ENCODE peak calls at places on chromosome 22, in eight cellular contexts. One of them, this sample, is unnamed.

GRCh38 chr22:47793304-47794101 is 1031.1 kb downstream of the TBC1D22A start:
- DNase-seq in small intestine: no peak
- DNase-seq in PC-9: no peak
- DNase-seq in body of pancreas: no peak
- DNase-seq in tibial nerve: no peak
- DNase-seq in right cardiac atrium: no peak
- DNase-seq in CD8-positive, alpha-beta memory T cell: no peak
- DNase-seq in iPS DF 6.9: no peak
- DNase-seq in this sample: no peak

GRCh38 chr22:42439821-42440674 is 7.8 kb upstream of the NFAM1 start:
- DNase-seq in small intestine: no peak
- DNase-seq in PC-9: no peak
- DNase-seq in body of pancreas: peak; percentile 25
- DNase-seq in tibial nerve: peak; percentile 40
- DNase-seq in right cardiac atrium: peak; percentile 83
- DNase-seq in CD8-positive, alpha-beta memory T cell: no peak
- DNase-seq in iPS DF 6.9: no peak
- DNase-seq in this sample: peak; percentile 84

GRCh38 chr22:44489026-44489425 is 9.0 kb downstream of the RTL6 start:
- DNase-seq in small intestine: no peak
- DNase-seq in PC-9: no peak
- DNase-seq in body of pancreas: no peak
- DNase-seq in tibial nerve: no peak
- DNase-seq in right cardiac atrium: no peak
- DNase-seq in CD8-positive, alpha-beta memory T cell: no peak
- DNase-seq in iPS DF 6.9: no peak
- DNase-seq in this sample: no peak

GRCh38 chr22:39097098-39098020 is at the start of gene APOBEC3H:
- DNase-seq in small intestine: peak; percentile 39
- DNase-seq in PC-9: peak; percentile 70
- DNase-seq in body of pancreas: no peak
- DNase-seq in tibial nerve: peak; percentile 25
- DNase-seq in right cardiac atrium: no peak
- DNase-seq in CD8-positive, alpha-beta memory T cell: no peak
- DNase-seq in iPS DF 6.9: no peak
- DNase-seq in this sample: peak; percentile 77

GRCh38 chr22:39241632-39242388 is 3.0 kb downstream of the PDGFB start:
- DNase-seq in small intestine: no peak
- DNase-seq in PC-9: no peak
- DNase-seq in body of pancreas: peak; percentile 38
- DNase-seq in tibial nerve: no peak
- DNase-seq in right cardiac atrium: peak; percentile 71
- DNase-seq in CD8-positive, alpha-beta memory T cell: peak; percentile 53
- DNase-seq in iPS DF 6.9: no peak
- DNase-seq in this sample: no peak

GRCh38 chr22:42933783-42934144 is 76.7 kb upstream of the ARFGAP3 start:
- DNase-seq in small intestine: no peak
- DNase-seq in PC-9: peak; percentile 91
- DNase-seq in body of pancreas: no peak
- DNase-seq in tibial nerve: peak; percentile 42
- DNase-seq in right cardiac atrium: no peak
- DNase-seq in CD8-positive, alpha-beta memory T cell: no peak
- DNase-seq in iPS DF 6.9: no peak
- DNase-seq in this sample: no peak

GRCh38 chr22:23542933-23543332 is 37.2 kb downstream of the IGLL1 start:
- DNase-seq in small intestine: no peak
- DNase-seq in PC-9: no peak
- DNase-seq in body of pancreas: no peak
- DNase-seq in tibial nerve: no peak
- DNase-seq in right cardiac atrium: no peak
- DNase-seq in CD8-positive, alpha-beta memory T cell: no peak
- DNase-seq in iPS DF 6.9: no peak
- DNase-seq in this sample: no peak

GRCh38 chr22:42791721-42792452 is 65.2 kb downstream of the ARFGAP3 start:
- DNase-seq in small intestine: no peak
- DNase-seq in PC-9: no peak
- DNase-seq in body of pancreas: no peak
- DNase-seq in tibial nerve: no peak
- DNase-seq in right cardiac atrium: peak; percentile 90
- DNase-seq in CD8-positive, alpha-beta memory T cell: no peak
- DNase-seq in iPS DF 6.9: no peak
- DNase-seq in this sample: peak; percentile 78

GRCh38 chr22:35961480-35961902 is 67.1 kb downstream of the RBFOX2 start:
- DNase-seq in small intestine: no peak
- DNase-seq in PC-9: no peak
- DNase-seq in body of pancreas: no peak
- DNase-seq in tibial nerve: no peak
- DNase-seq in right cardiac atrium: peak; percentile 60
- DNase-seq in CD8-positive, alpha-beta memory T cell: no peak
- DNase-seq in iPS DF 6.9: peak; percentile 88
- DNase-seq in this sample: peak; percentile 79

GRCh38 chr22:39363751-39364484 is 14.1 kb downstream of the SYNGR1 start:
- DNase-seq in small intestine: no peak
- DNase-seq in PC-9: no peak
- DNase-seq in body of pancreas: no peak
- DNase-seq in tibial nerve: no peak
- DNase-seq in right cardiac atrium: no peak
- DNase-seq in CD8-positive, alpha-beta memory T cell: no peak
- DNase-seq in iPS DF 6.9: no peak
- DNase-seq in this sample: no peak

GRCh38 chr22:47308886-47309285 is 546.4 kb downstream of the TBC1D22A start:
- DNase-seq in small intestine: no peak
- DNase-seq in PC-9: no peak
- DNase-seq in body of pancreas: no peak
- DNase-seq in tibial nerve: no peak
- DNase-seq in right cardiac atrium: no peak
- DNase-seq in CD8-positive, alpha-beta memory T cell: no peak
- DNase-seq in iPS DF 6.9: no peak
- DNase-seq in this sample: no peak

GRCh38 chr22:25829237-25829636 is 87.2 kb downstream of the MYO18B start:
- DNase-seq in small intestine: no peak
- DNase-seq in PC-9: no peak
- DNase-seq in body of pancreas: no peak
- DNase-seq in tibial nerve: no peak
- DNase-seq in right cardiac atrium: no peak
- DNase-seq in CD8-positive, alpha-beta memory T cell: no peak
- DNase-seq in iPS DF 6.9: no peak
- DNase-seq in this sample: no peak
- H3K27ac ChIP-seq in small intestine: no peak overlapping the region
- H3K27ac ChIP-seq in PC-9: no peak overlapping the region
- H3K27ac ChIP-seq in body of pancreas: no peak overlapping the region
- H3K27ac ChIP-seq in tibial nerve: no peak overlapping the region
- H3K27ac ChIP-seq in right cardiac atrium: no peak overlapping the region
- H3K27ac ChIP-seq in CD8-positive, alpha-beta memory T cell: no peak overlapping the region
- H3K27ac ChIP-seq in iPS DF 6.9: no peak overlapping the region
- H3K27ac ChIP-seq in this sample: no peak overlapping the region

GRCh38 chr22:27859336-27859735 is 57.8 kb upstream of the MN1 start:
- DNase-seq in small intestine: no peak
- DNase-seq in PC-9: no peak
- DNase-seq in body of pancreas: no peak
- DNase-seq in tibial nerve: no peak
- DNase-seq in right cardiac atrium: no peak
- DNase-seq in CD8-positive, alpha-beta memory T cell: no peak
- DNase-seq in iPS DF 6.9: no peak
- DNase-seq in this sample: no peak
- H3K4me3 ChIP-seq in small intestine: no peak overlapping the region
- H3K4me3 ChIP-seq in PC-9: no peak overlapping the region
- H3K4me3 ChIP-seq in body of pancreas: no peak overlapping the region
- H3K4me3 ChIP-seq in tibial nerve: no peak overlapping the region
- H3K4me3 ChIP-seq in right cardiac atrium: no peak overlapping the region
- H3K4me3 ChIP-seq in CD8-positive, alpha-beta memory T cell: no peak overlapping the region
- H3K4me3 ChIP-seq in iPS DF 6.9: no peak overlapping the region
- H3K4me3 ChIP-seq in this sample: no peak overlapping the region

GRCh38 chr22:30444632-30445437 is 19.3 kb downstream of the MTFP1 start:
- DNase-seq in small intestine: peak; percentile 66
- DNase-seq in PC-9: no peak
- DNase-seq in body of pancreas: peak; percentile 73
- DNase-seq in tibial nerve: peak; percentile 24
- DNase-seq in right cardiac atrium: no peak
- DNase-seq in CD8-positive, alpha-beta memory T cell: no peak
- DNase-seq in iPS DF 6.9: no peak
- DNase-seq in this sample: no peak
- H3K27ac ChIP-seq in small intestine: no peak overlapping the region
- H3K27ac ChIP-seq in PC-9: no peak overlapping the region
- H3K27ac ChIP-seq in body of pancreas: no peak overlapping the region
- H3K27ac ChIP-seq in tibial nerve: no peak overlapping the region
- H3K27ac ChIP-seq in right cardiac atrium: no peak overlapping the region
- H3K27ac ChIP-seq in CD8-positive, alpha-beta memory T cell: no peak overlapping the region
- H3K27ac ChIP-seq in iPS DF 6.9: no peak overlapping the region
- H3K27ac ChIP-seq in this sample: no peak overlapping the region

GRCh38 chr22:41284465-41284864 is 1.5 kb downstream of the RANGAP1 start:
- DNase-seq in small intestine: no peak
- DNase-seq in PC-9: peak; percentile 71
- DNase-seq in body of pancreas: peak; percentile 21
- DNase-seq in tibial nerve: no peak
- DNase-seq in right cardiac atrium: no peak
- DNase-seq in CD8-positive, alpha-beta memory T cell: no peak
- DNase-seq in iPS DF 6.9: no peak
- DNase-seq in this sample: no peak
- H3K4me3 ChIP-seq in small intestine: no peak overlapping the region
- H3K4me3 ChIP-seq in PC-9: peak overlapping the region; percentile 99
- H3K4me3 ChIP-seq in body of pancreas: no peak overlapping the region
- H3K4me3 ChIP-seq in tibial nerve: no peak overlapping the region
- H3K4me3 ChIP-seq in right cardiac atrium: no peak overlapping the region
- H3K4me3 ChIP-seq in CD8-positive, alpha-beta memory T cell: no peak overlapping the region
- H3K4me3 ChIP-seq in iPS DF 6.9: no peak overlapping the region
- H3K4me3 ChIP-seq in this sample: no peak overlapping the region